ENCODE peak calls at places on chromosomes 6 and 20, in seven cellular contexts. V, G, K, I, F, T and O are unnamed samples. For H3K4me1, the result is how much of the 10 kb centered on the place peaks cover.

GRCh38 chr6:7819641-7820040 is 90.9 kb downstream of the TXNDC5 start:
- DNase-seq in V (no peak), G (no peak), K (no peak), I (no peak), F (no peak), T (no peak), O (no peak)

GRCh38 chr20:2026514-2026913 is 32.7 kb upstream of the PDYN start:
- DNase-seq in V (no peak), G (no peak), K (no peak), I (no peak), F (no peak), T (no peak), O (no peak)

GRCh38 chr6:150241751-150242150 is 98.9 kb downstream of the PPP1R14C start:
- DNase-seq in V (no peak), G (no peak), K (no peak), I (no peak), F (no peak), T (no peak), O (no peak)

GRCh38 chr6:122623279-122623678 is 13.1 kb downstream of the PKIB start:
- DNase-seq in V (no peak), G (no peak), K (no peak), I (no peak), F (no peak), T (no peak), O (no peak)

GRCh38 chr6:111605100-111605748 is 454 bp downstream of the TRAF3IP2 start:
- DNase-seq in V (peak), G (peak), K (peak), I (peak), F (peak), T (peak), O (no peak)

GRCh38 chr6:83285917-83286316 is 92.8 kb downstream of the RWDD2A start:
- DNase-seq in V (no peak), G (no peak), K (no peak), I (no peak), F (no peak), T (no peak), O (no peak)

GRCh38 chr6:85552652-85553051 is 41.0 kb downstream of the SNX14 start:
- DNase-seq in V (no peak), G (no peak), K (no peak), I (no peak), F (no peak), T (no peak), O (no peak)

GRCh38 chr6:71486466-71486865 is 197.9 kb downstream of the OGFRL1 start:
- DNase-seq in V (no peak), G (no peak), K (no peak), I (no peak), F (no peak), T (no peak), O (no peak)

GRCh38 chr20:44166477-44166876 is 20.5 kb downstream of the JPH2 start:
- DNase-seq in V (no peak), G (no peak), K (peak), I (peak), F (peak), T (no peak), O (no peak)

GRCh38 chr6:33197431-33198048 is 2.9 kb downstream of the RXRB start:
- DNase-seq in V (peak), G (no peak), K (peak), I (no peak), F (peak), T (peak), O (no peak)

GRCh38 chr6:14930366-14930989 is 315.4 kb upstream of the JARID2 start:
- DNase-seq in V (peak), G (no peak), K (no peak), I (no peak), F (no peak), T (peak), O (no peak)

GRCh38 chr6:81606965-81607381 is 145.5 kb downstream of the TENT5A start:
- DNase-seq in V (no peak), G (no peak), K (no peak), I (no peak), F (no peak), T (no peak), O (no peak)

GRCh38 chr20:49768204-49769124 is 44.2 kb upstream of the SLC9A8 start:
- DNase-seq in V (peak), G (no peak), K (no peak), I (peak), F (peak), T (peak), O (no peak)

GRCh38 chr6:140566706-140567330 is 1192.4 kb upstream of the CITED2 start:
- DNase-seq in V (peak), G (no peak), K (peak), I (no peak), F (peak), T (no peak), O (no peak)

GRCh38 chr6:88584581-88584980 is 378.8 kb downstream of the RNGTT start:
- DNase-seq in V (no peak), G (no peak), K (no peak), I (no peak), F (no peak), T (no peak), O (no peak)

GRCh38 chr20:16639027-16639941 is 66.0 kb upstream of the KIF16B start:
- DNase-seq in V (peak), G (no peak), K (no peak), I (no peak), F (no peak), T (no peak), O (no peak)

GRCh38 chr6:142035890-142036289 is 96.8 kb upstream of the GJE1 start:
- DNase-seq in V (no peak), G (no peak), K (no peak), I (no peak), F (no peak), T (no peak), O (no peak)

GRCh38 chr6:52595000-52595795 is 18.3 kb upstream of the TRAM2 start:
- DNase-seq in V (peak), G (no peak), K (no peak), I (peak), F (peak), T (no peak), O (no peak)

GRCh38 chr20:48728042-48728837 is 99.6 kb downstream of the PREX1 start:
- DNase-seq in V (no peak), G (no peak), K (no peak), I (no peak), F (no peak), T (no peak), O (no peak)

GRCh38 chr6:105786449-105786848 is 299.7 kb upstream of the PRDM1 start:
- DNase-seq in V (no peak), G (no peak), K (no peak), I (no peak), F (no peak), T (no peak), O (no peak)

GRCh38 chr20:49384437-49385434 is 97.7 kb downstream of the KCNB1 start:
- DNase-seq in V (peak), G (peak), K (peak), I (peak), F (peak), T (peak), O (no peak)

GRCh38 chr20:9458075-9458818 is 56.1 kb upstream of the LAMP5 start:
- DNase-seq in V (no peak), G (no peak), K (peak), I (no peak), F (no peak), T (peak), O (no peak)

GRCh38 chr6:123931928-123932327 is 128.3 kb downstream of the NKAIN2 start:
- DNase-seq in V (no peak), G (no peak), K (no peak), I (no peak), F (no peak), T (no peak), O (no peak)

GRCh38 chr6:123925360-123925759 is 121.7 kb downstream of the NKAIN2 start:
- DNase-seq in V (no peak), G (no peak), K (no peak), I (no peak), F (no peak), T (no peak), O (no peak)

DNA sequence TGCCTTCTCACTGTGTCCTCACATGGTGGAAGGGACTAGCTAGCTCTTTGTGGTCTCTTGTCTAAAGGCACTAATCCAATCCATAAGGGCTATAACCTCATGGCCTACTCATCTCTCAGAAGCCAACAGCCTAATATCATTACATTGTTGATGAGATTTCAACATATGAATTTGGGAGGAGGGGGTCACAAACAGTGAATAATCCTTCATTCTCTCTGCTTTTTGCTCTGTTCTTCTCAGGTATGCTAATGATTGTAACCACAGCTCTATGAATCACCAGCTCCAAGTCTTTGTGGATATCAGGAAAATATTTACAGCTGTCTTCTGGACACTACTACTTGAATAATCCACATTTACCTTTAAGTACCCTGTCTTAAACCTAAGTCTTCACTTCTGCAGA is 122.3 kb downstream of the NKAIN2 start:
- DNase-seq in V (no peak), G (no peak), K (no peak), I (no peak), F (no peak), T (no peak), O (no peak)
- H3K27ac ChIP-seq in V (no peak), G (no peak), K (no peak), I (no peak), F (no peak), T (no peak), O (no peak)

GRCh38 chr6:159020011-159020410 is 20.0 kb upstream of the RSPH3 start:
- DNase-seq in V (no peak), G (no peak), K (no peak), I (no peak), F (no peak), T (no peak), O (no peak)

GRCh38 chr6:159017757-159018559 is 18.0 kb upstream of the RSPH3 start:
- DNase-seq in V (no peak), G (no peak), K (no peak), I (no peak), F (no peak), T (no peak), O (no peak)

GRCh38 chr6:159012201-159012600 is 12.2 kb upstream of the RSPH3 start:
- DNase-seq in V (no peak), G (no peak), K (no peak), I (no peak), F (no peak), T (no peak), O (no peak)

GRCh38 chr6:159013229-159013628 is 13.2 kb upstream of the RSPH3 start:
- DNase-seq in V (no peak), G (no peak), K (no peak), I (no peak), F (no peak), T (no peak), O (no peak)

GRCh38 chr6:159014406-159014805 is 14.4 kb upstream of the RSPH3 start:
- DNase-seq in V (no peak), G (no peak), K (no peak), I (no peak), F (no peak), T (no peak), O (no peak)
- H3K4me1 ChIP-seq in V (under half), G (under half), K (under half), I (under half), F (under half), T (under half), O (under half)

GRCh38 chr6:133890941-133891813 is 2.3 kb downstream of the TCF21 start:
- DNase-seq in V (peak), G (no peak), K (peak), I (peak), F (peak), T (peak), O (no peak)
- H3K27ac ChIP-seq in V (peak), G (no peak), K (no peak), I (peak), F (peak), T (peak), O (peak)

DNA sequence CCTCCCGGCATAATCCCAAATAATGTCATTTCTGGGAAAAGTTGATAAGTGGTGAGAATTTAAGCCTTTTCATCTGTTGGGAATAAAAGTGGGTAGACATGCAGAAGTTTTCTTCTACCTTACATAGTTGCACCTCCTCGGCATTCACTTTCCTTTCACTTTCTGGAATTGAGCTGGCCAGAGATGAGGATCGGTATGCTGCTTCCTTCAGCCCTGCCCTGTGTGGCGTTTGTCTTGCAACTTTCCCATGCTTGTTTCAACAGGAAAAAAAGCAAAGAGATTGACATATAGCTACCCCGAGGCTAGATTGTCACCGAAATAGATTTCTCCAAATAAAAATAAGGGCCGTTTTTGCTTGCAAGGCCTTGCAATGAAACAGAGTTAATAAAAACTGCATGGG is 65.8 kb upstream of the JAG1 start:
- DNase-seq in V (peak), G (no peak), K (no peak), I (no peak), F (peak), T (no peak), O (no peak)
- H3K4me1 ChIP-seq in V (under half), G (under half), K (under half), I (under half), F (under half), T (under half), O (under half)

DNA sequence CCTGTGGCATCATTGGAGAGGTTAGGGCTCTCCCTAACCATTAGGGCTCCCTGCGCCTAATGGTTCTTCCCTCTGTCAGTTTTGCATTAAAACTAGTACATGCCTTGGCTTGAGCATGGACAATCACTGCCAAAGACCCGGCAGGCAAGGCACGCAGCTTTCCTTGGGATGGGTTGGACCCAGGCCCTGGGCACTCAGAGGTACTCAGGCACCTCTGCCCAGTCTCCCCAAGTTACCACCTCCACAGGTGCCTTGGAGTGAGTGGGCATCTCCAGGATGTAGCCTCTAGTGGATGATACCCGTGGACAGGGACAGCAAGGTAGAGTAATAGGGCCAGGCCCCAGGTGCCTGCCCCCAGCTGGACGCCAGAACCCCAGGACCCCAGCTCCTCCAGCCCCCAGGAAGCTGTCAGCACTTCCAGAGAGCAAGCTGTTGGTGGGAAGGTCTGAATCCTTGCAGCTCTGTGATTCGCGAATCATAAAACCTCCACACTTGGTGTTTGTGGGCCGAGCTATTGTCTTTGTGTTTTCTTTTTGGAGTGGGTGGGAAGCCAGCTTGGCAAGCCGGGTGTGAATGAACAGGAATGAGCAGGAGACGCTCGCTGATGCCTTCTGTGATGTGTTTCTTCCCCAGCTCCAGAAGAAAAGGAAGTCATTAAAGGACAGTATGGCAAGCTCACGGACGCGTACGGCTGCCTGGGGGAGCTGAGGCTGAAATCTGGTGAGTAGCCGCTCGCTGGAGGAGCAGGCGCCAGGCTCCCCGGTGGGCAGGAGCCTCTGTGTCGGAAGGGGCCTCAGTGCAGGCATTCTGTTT is 35.1 kb downstream of the SYNJ2 start:
- DNase-seq in V (no peak), G (no peak), K (no peak), I (no peak), F (no peak), T (no peak), O (no peak)
- H3K27ac ChIP-seq in V (no peak), G (no peak), K (no peak), I (no peak), F (peak), T (no peak), O (no peak)